ENCODE peak calls at places on chromosome 19, in eight cellular contexts. C is GM23248, J is uterus, V is psoas muscle, R is brain microvascular endothelial cell, G is suprapubic skin, S is fibroblast of lung, A is PC-9. L is an unnamed sample. For H3K36me3, the result is how much of the 10 kb centered on the place peaks cover.

GRCh38 chr19:31328238-31328637 is 21.0 kb downstream of the TSHZ3 start:
- DNase-seq in C (no peak), J (no peak), V (no peak), R (no peak), G (no peak), S (no peak), A (no peak), L (no peak)

GRCh38 chr19:11019824-11020223 is 59.0 kb downstream of the SMARCA4 start:
- DNase-seq in C (peak), J (no peak), V (no peak), R (no peak), G (no peak), S (no peak), A (no peak), L (peak)

GRCh38 chr19:42028304-42029216 is 34.5 kb upstream of the ATP1A3 start:
- DNase-seq in C (no peak), J (no peak), V (peak), R (no peak), G (no peak), S (no peak), A (no peak), L (no peak)

GRCh38 chr19:40663712-40664692 is 26.4 kb downstream of the NUMBL start:
- DNase-seq in C (peak), J (peak), V (no peak), R (peak), G (no peak), S (no peak), A (no peak), L (peak)

GRCh38 chr19:55350620-55351315 is 3.8 kb downstream of the COX6B2 start:
- DNase-seq in C (no peak), J (no peak), V (no peak), R (no peak), G (no peak), S (no peak), A (no peak), L (no peak)

GRCh38 chr19:42532881-42533280 is 4.6 kb upstream of the CEACAM1 start:
- DNase-seq in C (no peak), J (no peak), V (no peak), R (no peak), G (no peak), S (no peak), A (no peak), L (no peak)

GRCh38 chr19:17826508-17827056 is 5.3 kb upstream of the INSL3 start:
- DNase-seq in C (no peak), J (no peak), V (no peak), R (no peak), G (no peak), S (no peak), A (no peak), L (no peak)

GRCh38 chr19:51821921-51822716 is 27.2 kb downstream of the FPR3 start:
- DNase-seq in C (peak), J (no peak), V (no peak), R (no peak), G (no peak), S (no peak), A (no peak), L (no peak)

GRCh38 chr19:6343462-6343861 is 10.1 kb upstream of the ACER1 start:
- DNase-seq in C (no peak), J (no peak), V (no peak), R (no peak), G (no peak), S (no peak), A (no peak), L (no peak)

GRCh38 chr19:52566588-52566987 is 3.5 kb upstream of the ZNF701 start:
- DNase-seq in C (peak), J (no peak), V (no peak), R (no peak), G (no peak), S (peak), A (no peak), L (no peak)

GRCh38 chr19:2561895-2562294 is 86.0 kb downstream of the GADD45B start:
- DNase-seq in C (no peak), J (no peak), V (no peak), R (no peak), G (no peak), S (no peak), A (no peak), L (no peak)

GRCh38 chr19:5899728-5900526 is 3.7 kb downstream of the NDUFA11 start:
- DNase-seq in C (no peak), J (no peak), V (no peak), R (no peak), G (no peak), S (no peak), A (no peak), L (no peak)

GRCh38 chr19:38049105-38049649 is 142.2 kb downstream of the SIPA1L3 start:
- DNase-seq in C (no peak), J (no peak), V (no peak), R (peak), G (no peak), S (no peak), A (no peak), L (no peak)

GRCh38 chr19:18029617-18030338 is 21.8 kb downstream of the ARRDC2 start:
- DNase-seq in C (peak), J (no peak), V (peak), R (no peak), G (no peak), S (no peak), A (peak), L (peak)

GRCh38 chr19:6126335-6126974 is 9.0 kb upstream of the ACSBG2 start:
- DNase-seq in C (peak), J (no peak), V (no peak), R (peak), G (no peak), S (peak), A (peak), L (peak)

GRCh38 chr19:10987621-10988297 is 26.9 kb downstream of the SMARCA4 start:
- DNase-seq in C (no peak), J (no peak), V (no peak), R (no peak), G (no peak), S (no peak), A (no peak), L (no peak)

GRCh38 chr19:39435499-39436349 is at the start of gene RPS16:
- DNase-seq in C (peak), J (peak), V (peak), R (peak), G (peak), S (peak), A (peak), L (peak)

GRCh38 chr19:57755031-57755430 is 8.4 kb downstream of the ZNF776 start:
- DNase-seq in C (no peak), J (no peak), V (no peak), R (no peak), G (no peak), S (no peak), A (no peak), L (no peak)

GRCh38 chr19:1283917-1284292 is 1.8 kb upstream of the EFNA2 start:
- DNase-seq in C (no peak), J (no peak), V (no peak), R (no peak), G (no peak), S (no peak), A (no peak), L (no peak)
- H3K4me3 ChIP-seq in C (no peak), J (no peak), V (no peak), R (no peak), G (no peak), S (no peak), A (no peak), L (no peak)

DNA sequence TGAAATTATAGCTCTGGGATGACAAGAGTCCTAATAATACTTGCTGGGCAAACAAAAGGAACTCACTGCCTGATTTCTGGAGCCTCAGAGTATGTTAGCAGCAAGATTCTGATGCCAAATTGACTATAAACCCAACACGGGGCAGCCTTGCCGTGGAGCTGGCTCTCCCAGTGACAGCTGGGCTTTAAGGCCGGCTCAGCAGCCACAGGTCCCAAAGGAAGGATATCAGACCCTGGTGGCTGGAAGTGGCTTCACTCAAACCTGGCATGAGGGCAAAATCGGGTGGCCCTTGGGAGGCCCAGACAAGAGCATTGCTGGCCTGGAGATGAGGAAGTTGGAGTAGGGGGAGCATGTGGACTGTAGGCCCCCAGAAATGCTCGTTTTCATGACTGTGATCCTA is 47.9 kb downstream of the EPS15L1 start:
- DNase-seq in C (no peak), J (no peak), V (no peak), R (no peak), G (no peak), S (no peak), A (no peak), L (no peak)
- H3K36me3 ChIP-seq in C (under half), J (under half), V (under half), R (half or more), G (half or more), S (under half), A (under half), L (half or more)

DNA sequence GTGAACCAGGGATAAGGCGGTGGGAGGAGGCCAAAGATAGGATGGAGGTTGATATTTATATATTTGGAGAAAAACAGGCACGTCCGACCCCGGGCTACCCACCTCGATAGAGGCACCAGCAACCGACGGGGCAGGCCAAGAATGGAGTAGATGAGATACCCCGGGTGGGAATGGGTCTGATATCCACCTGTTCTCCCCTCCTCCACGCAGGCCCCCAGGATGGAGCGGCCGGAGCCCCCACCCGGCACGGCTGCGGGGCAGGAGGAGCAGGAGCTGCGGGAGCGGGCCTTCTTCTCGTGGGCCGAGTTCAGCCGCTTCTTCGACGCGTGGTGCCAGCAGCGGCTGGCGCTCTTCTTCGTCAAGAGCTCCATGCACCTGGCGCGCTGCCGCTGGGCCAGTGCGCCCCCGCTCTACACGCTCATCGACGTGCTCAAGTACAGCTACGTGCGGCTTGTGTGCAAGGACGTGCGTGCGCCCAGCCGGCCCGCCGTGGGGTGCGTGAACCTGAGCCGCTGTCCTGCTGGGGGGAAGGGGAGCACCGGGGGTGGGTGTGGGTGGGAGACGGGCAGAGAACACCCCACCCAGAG is 1.2 kb downstream of the ZSWIM9 start:
- DNase-seq in C (no peak), J (no peak), V (peak), R (no peak), G (no peak), S (no peak), A (no peak), L (no peak)
- H3K4me3 ChIP-seq in C (peak), J (no peak), V (peak), R (no peak), G (peak), S (peak), A (peak), L (peak)

GRCh38 chr19:9644472-9644871 is 23.4 kb upstream of the ZNF561 start:
- DNase-seq in C (no peak), J (no peak), V (no peak), R (no peak), G (no peak), S (no peak), A (no peak), L (no peak)

GRCh38 chr19:9645466-9645865 is 24.4 kb upstream of the ZNF561 start:
- DNase-seq in C (no peak), J (no peak), V (no peak), R (no peak), G (no peak), S (no peak), A (no peak), L (no peak)

GRCh38 chr19:9650345-9650744 is 24.6 kb downstream of the ZNF562 start:
- DNase-seq in C (no peak), J (no peak), V (no peak), R (no peak), G (no peak), S (no peak), A (no peak), L (no peak)
- H3K36me3 ChIP-seq in C (half or more), J (under half), V (under half), R (under half), G (half or more), S (under half), A (half or more), L (half or more)

GRCh38 chr19:32337176-32337808 is 8.1 kb upstream of the ZNF507 start:
- DNase-seq in C (peak), J (no peak), V (no peak), R (no peak), G (no peak), S (no peak), A (no peak), L (no peak)
- H3K4me3 ChIP-seq in C (peak), J (no peak), V (no peak), R (no peak), G (peak), S (peak), A (no peak), L (no peak)